ENCODE peak calls at places on chromosomes 5 and 9, in eight cellular contexts. J, U, O, W, B, V, N and S are unnamed samples.

GRCh38 chr9:107637421-107638420 is 148.2 kb upstream of the KLF4 start:
- DNase-seq in B (peak), V (peak), O (peak), N (peak), U (peak), W (peak), J (peak), S (no peak)

GRCh38 chr9:16505159-16505558 is 365.3 kb downstream of the BNC2 start:
- DNase-seq in N (no peak), V (peak), B (no peak), W (no peak), U (peak), O (no peak), J (no peak), S (no peak)

GRCh38 chr5:132054031-132054696 is 6.3 kb upstream of the IL3 start:
- DNase-seq in U (no peak), O (no peak), B (no peak), V (no peak), W (no peak), J (no peak), N (no peak), S (no peak)

GRCh38 chr9:125732562-125732961 is 14.6 kb upstream of the PBX3 start:
- DNase-seq in O (peak), V (no peak), B (no peak), W (no peak), J (no peak), N (no peak), U (no peak), S (peak)

GRCh38 chr9:94938384-94938783 is 211.9 kb downstream of the AOPEP start:
- DNase-seq in B (no peak), O (no peak), W (no peak), J (no peak), V (no peak), U (no peak), N (no peak), S (no peak)

GRCh38 chr9:7239708-7240107 is 481.9 kb downstream of the KDM4C start:
- DNase-seq in W (no peak), O (no peak), B (no peak), U (no peak), J (no peak), N (no peak), V (no peak), S (no peak)

GRCh38 chr9:128898382-128898781 is 16.4 kb downstream of the LRRC8A start:
- DNase-seq in J (no peak), B (no peak), N (no peak), W (no peak), U (no peak), V (no peak), O (no peak), S (no peak)

GRCh38 chr5:154485092-154485491 is 7.1 kb upstream of the HAND1 start:
- DNase-seq in B (no peak), W (no peak), U (no peak), N (no peak), J (no peak), V (no peak), O (no peak), S (no peak)

GRCh38 chr5:159100928-159101646 is 1.4 kb upstream of the EBF1 start:
- DNase-seq in O (no peak), V (no peak), J (no peak), N (peak), B (no peak), U (no peak), W (no peak), S (no peak)

GRCh38 chr9:76905984-76906861 is at the start of gene PRUNE2:
- DNase-seq in W (peak), O (peak), N (peak), U (peak), J (peak), B (peak), V (peak), S (no peak)

GRCh38 chr9:92650296-92650695 is 19.6 kb downstream of the IPPK start:
- DNase-seq in J (no peak), U (no peak), V (no peak), W (no peak), N (no peak), O (no peak), B (no peak), S (no peak)

GRCh38 chr5:181241393-181241975 is 2.2 kb downstream of the RACK1 start:
- DNase-seq in O (no peak), N (peak), W (no peak), J (no peak), B (no peak), U (peak), V (peak), S (no peak)

GRCh38 chr5:139402561-139403158 is 1.2 kb downstream of the SPATA24 start:
- DNase-seq in V (no peak), N (no peak), O (peak), B (no peak), W (no peak), U (peak), J (no peak), S (no peak)

GRCh38 chr5:180391276-180391675 is 38.1 kb upstream of the GFPT2 start:
- DNase-seq in O (no peak), W (no peak), N (no peak), J (no peak), V (no peak), B (no peak), U (no peak), S (no peak)

GRCh38 chr5:135194573-135195266 is 160.7 kb upstream of the PITX1 start:
- DNase-seq in U (no peak), J (no peak), W (no peak), V (peak), O (no peak), B (no peak), N (no peak), S (no peak)

GRCh38 chr5:168020522-168021294 is 270.7 kb upstream of the WWC1 start:
- DNase-seq in V (peak), B (no peak), W (no peak), U (peak), O (no peak), J (no peak), N (no peak), S (no peak)

GRCh38 chr5:179238628-179238970 is 106.7 kb downstream of the ADAMTS2 start:
- DNase-seq in V (no peak), B (no peak), U (no peak), N (no peak), W (no peak), O (no peak), J (no peak), S (no peak)

GRCh38 chr5:109928046-109928445 is 238.3 kb downstream of the MAN2A1 start:
- DNase-seq in V (no peak), N (no peak), B (no peak), U (no peak), J (no peak), O (no peak), W (no peak), S (no peak)

GRCh38 chr5:176876506-176877431 is 22.4 kb downstream of the HK3 start:
- DNase-seq in W (no peak), V (no peak), U (no peak), O (no peak), B (no peak), N (no peak), J (no peak), S (no peak)

GRCh38 chr9:109101810-109102209 is 17.9 kb downstream of the TMEM245 start:
- DNase-seq in J (no peak), V (peak), W (no peak), O (peak), B (no peak), N (no peak), U (peak), S (no peak)

GRCh38 chr5:6043491-6044310 is 334.6 kb downstream of the MED10 start:
- DNase-seq in B (peak), N (no peak), W (no peak), J (no peak), V (no peak), O (no peak), U (no peak), S (no peak)

GRCh38 chr9:17571825-17572224 is 7.0 kb upstream of the SH3GL2 start:
- DNase-seq in O (no peak), J (no peak), W (no peak), N (no peak), B (no peak), U (no peak), V (no peak), S (no peak)

GRCh38 chr5:124872615-124873014 is 126.2 kb upstream of the ZNF608 start:
- DNase-seq in O (peak), U (no peak), B (no peak), J (no peak), N (no peak), V (no peak), W (no peak), S (no peak)

GRCh38 chr9:115208503-115208902 is 90.5 kb upstream of the TNC start:
- DNase-seq in U (peak), B (no peak), V (peak), N (no peak), W (peak), J (no peak), O (no peak), S (no peak)

GRCh38 chr9:20394928-20395327 is 227.4 kb downstream of the MLLT3 start:
- DNase-seq in V (no peak), U (no peak), J (no peak), O (no peak), N (no peak), W (no peak), B (no peak), S (peak)

GRCh38 chr9:83583151-83584014 is 39.6 kb upstream of the IDNK start:
- DNase-seq in U (peak), N (peak), O (no peak), V (peak), J (no peak), W (no peak), B (peak), S (no peak)

GRCh38 chr5:150129813-150130492 is 25.7 kb downstream of the PDGFRB start:
- DNase-seq in O (peak), V (peak), J (peak), W (peak), B (peak), U (peak), N (peak), S (no peak)

GRCh38 chr5:149403923-149404745 is 25.0 kb upstream of the IL17B start:
- DNase-seq in N (no peak), O (no peak), V (peak), W (peak), J (no peak), U (peak), B (no peak), S (no peak)

GRCh38 chr9:107422189-107422802 is 67.3 kb downstream of the KLF4 start:
- DNase-seq in O (peak), W (peak), V (peak), J (peak), B (peak), U (peak), N (peak), S (no peak)

GRCh38 chr5:113230711-113231652 is 203.8 kb downstream of the TSSK1B start:
- DNase-seq in O (no peak), N (no peak), V (no peak), J (no peak), U (peak), B (no peak), W (no peak), S (no peak)

GRCh38 chr5:115375922-115376321 is 79.5 kb upstream of the CCDC112 start:
- DNase-seq in U (no peak), V (no peak), W (no peak), N (no peak), J (no peak), B (no peak), O (peak), S (no peak)

GRCh38 chr5:1437876-1438559 is 7.2 kb downstream of the SLC6A3 start:
- DNase-seq in V (no peak), J (no peak), W (no peak), O (no peak), N (no peak), U (no peak), B (no peak), S (no peak)

GRCh38 chr9:27408523-27408922 is 111.6 kb upstream of the EQTN start:
- DNase-seq in J (no peak), N (no peak), W (no peak), B (no peak), O (no peak), U (no peak), V (no peak), S (no peak)

GRCh38 chr9:113246928-113247327 is 25.6 kb downstream of the SLC31A1 start:
- DNase-seq in N (no peak), B (no peak), J (no peak), O (no peak), W (no peak), U (no peak), V (no peak), S (no peak)

GRCh38 chr5:109483395-109483974 is 73.7 kb upstream of the PJA2 start:
- DNase-seq in J (no peak), O (no peak), W (no peak), N (no peak), U (no peak), B (no peak), V (no peak), S (no peak)

GRCh38 chr5:79420248-79420647 is 93.7 kb downstream of the HOMER1 start:
- DNase-seq in B (no peak), N (no peak), J (no peak), W (no peak), V (no peak), U (no peak), O (no peak), S (no peak)

GRCh38 chr5:153965102-153965645 is 73.5 kb downstream of the FAM114A2 start:
- DNase-seq in B (peak), W (no peak), J (peak), V (peak), O (peak), N (peak), U (peak), S (peak)

GRCh38 chr5:152329191-152329590 is 75.9 kb downstream of the NMUR2 start:
- DNase-seq in W (no peak), N (no peak), J (no peak), U (no peak), O (peak), B (no peak), V (no peak), S (no peak)

GRCh38 chr5:40223884-40224402 is 455.8 kb upstream of the PTGER4 start:
- DNase-seq in W (peak), J (no peak), B (no peak), N (no peak), V (peak), U (peak), O (no peak), S (no peak)

GRCh38 chr5:2739360-2740050 is 12.0 kb downstream of the IRX2 start:
- DNase-seq in O (no peak), J (no peak), V (peak), U (peak), N (no peak), B (peak), W (no peak), S (no peak)